ENCODE peak calls at places on chromosomes 16 and 17, in ten cellular contexts. R is fibroblast of lung; X is tibial artery; W is upper lobe of right lung; H is prostate gland; L is CD4-positive, CD25-positive, alpha-beta regulatory T cell; Y is effector memory CD4-positive, alpha-beta T cell; G is A549; K is vagina; T is hepatocyte. I is an unnamed sample.

GRCh38 chr17:40545660-40546059 is 19.6 kb downstream of the CCR7 start:
- DNase-seq in W (peak; percentile 46), H (no peak), R (no peak), X (peak; percentile 9), Y (no peak), G (no peak), L (no peak), K (peak; percentile 71), T (no peak), I (no peak)

GRCh38 chr16:15464401-15465186 is 30.2 kb downstream of the BMERB1 start:
- DNase-seq in Y (no peak), H (no peak), W (no peak), L (no peak), G (no peak), X (no peak), R (no peak), K (no peak), T (no peak), I (no peak)

GRCh38 chr17:43669971-43670644 is 8.4 kb upstream of the MEOX1 start:
- DNase-seq in G (no peak), L (no peak), X (no peak), H (no peak), W (no peak), K (no peak), Y (no peak), R (peak; percentile 17), T (peak; percentile 61), I (no peak)

GRCh38 chr17:72338847-72339790 is 218.3 kb downstream of the SOX9 start:
- DNase-seq in R (peak; percentile 89), W (no peak), H (no peak), T (peak; percentile 71), G (peak; percentile 70), X (no peak), K (no peak), Y (no peak), L (no peak), I (no peak)

GRCh38 chr16:89031715-89032659 is 55.0 kb upstream of the CBFA2T3 start:
- DNase-seq in W (no peak), G (no peak), T (no peak), H (no peak), X (peak; percentile 58), Y (peak; percentile 41), K (no peak), L (peak; percentile 54), R (no peak), I (peak; percentile 42)

GRCh38 chr17:28948873-28949184 is 2.5 kb downstream of the PHF12 start:
- DNase-seq in T (no peak), G (no peak), R (no peak), W (no peak), H (peak; percentile 23), L (no peak), K (no peak), Y (no peak), X (no peak), I (no peak)

GRCh38 chr16:56525154-56525720 is 5.4 kb upstream of the BBS2 start:
- DNase-seq in H (no peak), W (no peak), L (no peak), K (no peak), T (no peak), R (peak; percentile 15), X (no peak), G (no peak), Y (no peak), I (no peak)

GRCh38 chr16:4935231-4935855 is 1.6 kb downstream of the PPL start:
- DNase-seq in Y (no peak), L (no peak), T (peak; percentile 61), H (peak; percentile 91), W (peak; percentile 94), G (no peak), R (peak; percentile 92), K (peak; percentile 98), X (peak; percentile 95), I (no peak)

GRCh38 chr16:82187829-82188228 is 17.8 kb upstream of the MPHOSPH6 start:
- DNase-seq in Y (no peak), G (no peak), X (no peak), H (no peak), K (no peak), R (no peak), T (no peak), L (no peak), W (no peak), I (no peak)

GRCh38 chr17:42774066-42774750 is 959 bp downstream of the VPS25 start:
- DNase-seq in K (no peak), W (no peak), L (no peak), T (no peak), X (no peak), Y (no peak), H (no peak), G (no peak), R (no peak), I (no peak)

GRCh38 chr17:61737820-61738219 is 125.5 kb downstream of the BRIP1 start:
- DNase-seq in G (no peak), R (no peak), X (no peak), L (no peak), K (no peak), H (no peak), Y (no peak), T (no peak), W (no peak), I (no peak)

GRCh38 chr16:64136743-64137142 is 985.1 kb downstream of the CDH11 start:
- DNase-seq in R (no peak), X (no peak), T (no peak), W (no peak), H (no peak), K (no peak), Y (no peak), G (no peak), L (no peak), I (no peak)

GRCh38 chr16:8370374-8371015 is 219.8 kb downstream of the TMEM114 start:
- DNase-seq in X (no peak), W (no peak), R (no peak), Y (no peak), K (no peak), L (no peak), G (peak; percentile 18), H (no peak), T (peak; percentile 20), I (no peak)

GRCh38 chr16:25988089-25988488 is 296.3 kb downstream of the HS3ST4 start:
- DNase-seq in T (no peak), K (no peak), X (no peak), G (no peak), L (no peak), R (no peak), H (no peak), Y (no peak), W (no peak), I (no peak)

GRCh38 chr17:82334622-82335394 is 1.2 kb upstream of the SECTM1 start:
- DNase-seq in H (peak; percentile 32), X (no peak), K (no peak), Y (no peak), W (peak; percentile 69), T (no peak), R (peak; percentile 46), G (no peak), L (no peak), I (no peak)

GRCh38 chr17:70047619-70048018 is 27.4 kb upstream of the KCNJ16 start:
- DNase-seq in K (no peak), H (no peak), W (no peak), L (no peak), X (no peak), T (no peak), G (peak; percentile 25), R (peak; percentile 45), Y (no peak), I (no peak)

GRCh38 chr16:4801962-4802658 is at the start of gene ROGDI:
- DNase-seq in K (no peak), T (peak; percentile 89), R (peak; percentile 11), L (peak; percentile 88), W (peak; percentile 95), G (peak; percentile 74), X (peak; percentile 66), Y (peak; percentile 86), H (peak; percentile 88), I (peak; percentile 82)

DNA sequence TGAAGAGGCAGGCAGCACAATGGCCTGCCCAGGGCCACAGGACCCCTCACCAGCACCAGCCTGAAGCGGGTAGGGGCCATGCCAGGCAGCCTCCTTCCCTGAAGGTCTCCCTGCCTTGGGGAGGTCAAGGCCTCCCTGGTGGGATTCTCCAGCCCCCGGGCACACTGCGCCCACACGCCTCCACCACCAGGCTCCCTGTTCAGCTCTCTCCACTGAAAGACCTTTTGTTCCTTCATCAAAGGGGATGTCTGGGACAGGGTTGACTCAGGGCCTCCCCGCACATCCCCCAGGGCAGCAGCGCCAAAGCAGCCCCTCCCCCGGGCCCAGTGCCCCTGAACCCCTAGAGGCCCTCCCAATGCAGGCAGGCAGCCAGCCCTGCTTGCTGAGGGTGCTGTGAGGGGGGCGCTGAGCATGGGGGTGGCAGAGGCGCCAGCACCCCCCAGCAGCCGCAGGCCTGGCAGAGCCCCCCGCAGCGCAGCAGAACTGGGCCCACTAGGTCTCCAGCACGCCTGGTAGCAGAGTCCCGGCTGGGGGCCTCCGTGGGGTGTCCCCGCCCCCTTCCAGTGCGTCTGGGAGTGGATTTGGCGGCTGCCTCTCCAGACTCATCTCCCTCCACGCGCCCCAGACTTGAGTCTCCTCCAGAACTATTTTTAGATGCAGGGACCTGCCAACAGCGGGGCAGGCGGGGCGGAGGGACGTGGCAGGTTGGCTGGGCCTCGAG is 13.1 kb downstream of the BCAR1 start:
- DNase-seq in G (no peak), T (peak; percentile 88), X (peak; percentile 86), L (no peak), Y (no peak), R (peak; percentile 90), W (peak; percentile 79), K (no peak), H (peak; percentile 74), I (no peak)
- H3K4me1 ChIP-seq in G (peaks cover 39% of the 10 kb centered on the region), T (peaks cover 19% of the 10 kb centered on the region), X (peaks cover 92% of the 10 kb centered on the region), L (no peaks in the 10 kb centered on the region), Y (peaks cover 4% of the 10 kb centered on the region), R (peaks cover 62% of the 10 kb centered on the region), W (peaks cover 24% of the 10 kb centered on the region), K (peaks cover 58% of the 10 kb centered on the region), H (peaks cover 25% of the 10 kb centered on the region), I (no peaks in the 10 kb centered on the region)

GRCh38 chr16:85614338-85615013 is 1.4 kb downstream of the GSE1 start:
- DNase-seq in L (no peak), G (no peak), X (no peak), W (no peak), Y (no peak), R (no peak), T (no peak), H (no peak), K (no peak), I (no peak)
- H3K4me1 ChIP-seq in L (peaks cover 64% of the 10 kb centered on the region), G (peaks cover 32% of the 10 kb centered on the region), X (peaks cover 54% of the 10 kb centered on the region), W (peaks cover 61% of the 10 kb centered on the region), Y (peaks cover 56% of the 10 kb centered on the region), R (peaks cover 23% of the 10 kb centered on the region), T (peaks cover 59% of the 10 kb centered on the region), H (peaks cover 38% of the 10 kb centered on the region), K (peaks cover 83% of the 10 kb centered on the region), I (peaks cover 49% of the 10 kb centered on the region)

DNA sequence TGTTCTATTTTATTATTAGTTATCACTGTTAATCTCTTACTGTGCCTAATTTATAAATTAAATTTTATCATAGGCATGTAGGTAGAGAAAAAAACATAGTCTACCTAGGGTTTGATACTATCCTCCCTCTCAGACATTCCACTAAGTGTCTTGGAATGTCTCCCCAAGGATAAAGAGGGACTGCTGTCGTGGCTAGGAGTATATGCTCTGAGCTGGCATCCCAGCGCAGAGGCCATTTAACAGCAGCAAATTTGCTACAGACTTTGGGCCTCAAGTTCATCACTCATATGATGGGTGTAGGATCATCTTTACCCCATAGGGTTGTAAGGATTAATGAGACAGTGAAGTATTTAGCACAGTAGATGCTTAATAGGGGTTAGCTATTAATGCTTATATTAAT is 56.7 kb downstream of the ZFHX3 start:
- DNase-seq in X (no peak), T (no peak), K (no peak), Y (no peak), H (no peak), R (no peak), G (no peak), L (no peak), W (no peak), I (no peak)
- H3K4me1 ChIP-seq in X (peaks cover 100% of the 10 kb centered on the region), T (peaks cover 67% of the 10 kb centered on the region), K (peaks cover 70% of the 10 kb centered on the region), Y (no peaks in the 10 kb centered on the region), H (peaks cover 61% of the 10 kb centered on the region), R (peaks cover 13% of the 10 kb centered on the region), G (peaks cover 45% of the 10 kb centered on the region), L (no peaks in the 10 kb centered on the region), W (peaks cover 59% of the 10 kb centered on the region), I (no peaks in the 10 kb centered on the region)

GRCh38 chr16:35908942-35909341 is 2449.5 kb downstream of the TP53TG3F start:
- DNase-seq in W (no peak), H (no peak), T (no peak), K (no peak), R (no peak), Y (no peak), X (no peak), L (no peak), G (peak; percentile 4), I (no peak)
- H3K4me1 ChIP-seq in W (no peaks in the 10 kb centered on the region), H (no peaks in the 10 kb centered on the region), T (no peaks in the 10 kb centered on the region), K (no peaks in the 10 kb centered on the region), R (no peaks in the 10 kb centered on the region), Y (no peaks in the 10 kb centered on the region), X (no peaks in the 10 kb centered on the region), L (no peaks in the 10 kb centered on the region), G (no peaks in the 10 kb centered on the region), I (no peaks in the 10 kb centered on the region)

I was measured in CD8-positive, alpha-beta memory T cell.